ENCODE peak calls at places on chromosome 6, in nine cellular contexts. Q is naive thymus-derived CD4-positive, alpha-beta T cell; N is KG1; D is stimulated activated CD4-positive, alpha-beta T cell treated with anti-CD3 and anti-CD28 coated beads, Interleukin-4, amount 100 ng/mL, for 48 hours; J is Right ventricle myocardium superior; V is activated CD4-positive, alpha-beta T cell treated with anti-CD3 and anti-CD28 coated beads, Interleukin-2, amount 50 U/mL, for 24 hours; H is dorsolateral prefrontal cortex; O is occipital lobe; S is stimulated activated CD8-positive, alpha-beta memory T cell treated with anti-CD3 and anti-CD28 coated beads, Interleukin-7, amount 100 ng/mL, for 1 hour. U is an unnamed sample.

GRCh38 chr6:70673601-70674000 is 5.9 kb downstream of the SMAP1 start:
- DNase-seq in N (no peak), J (no peak), H (no peak), V (no peak), O (no peak), D (no peak), Q (no peak), S (no peak), U (no peak)

GRCh38 chr6:19664878-19665715 is 172.1 kb upstream of the ID4 start:
- DNase-seq in O (no peak), J (no peak), S (no peak), N (no peak), H (no peak), Q (no peak), V (no peak), D (no peak), U (no peak)

GRCh38 chr6:131135244-131136020 is at the start of gene AKAP7:
- DNase-seq in H (peak; percentile 71), O (peak; percentile 78), V (peak; percentile 25), J (peak; percentile 88), D (peak; percentile 54), S (peak; percentile 23), N (peak; percentile 33), Q (peak; percentile 63), U (peak; percentile 89)

GRCh38 chr6:102677225-102677624 is 1283.7 kb downstream of the GRIK2 start:
- DNase-seq in S (no peak), O (no peak), V (no peak), H (no peak), D (no peak), J (no peak), Q (no peak), N (no peak), U (no peak)

GRCh38 chr6:44682280-44682679 is 294.8 kb downstream of the CDC5L start:
- DNase-seq in S (no peak), V (no peak), N (no peak), O (no peak), D (no peak), H (no peak), J (no peak), Q (no peak), U (no peak)

GRCh38 chr6:31090275-31090972 is 22.0 kb downstream of the C6orf15 start:
- DNase-seq in S (no peak), D (no peak), Q (no peak), N (no peak), H (no peak), J (no peak), O (no peak), V (no peak), U (no peak)

GRCh38 chr6:25280617-25280990 is 1.4 kb downstream of the CARMIL1 start:
- DNase-seq in N (no peak), Q (peak; percentile 32), S (no peak), J (no peak), H (no peak), D (no peak), V (no peak), O (no peak), U (no peak)

GRCh38 chr6:136438445-136438844 is 111.8 kb downstream of the MAP7 start:
- DNase-seq in N (no peak), V (no peak), Q (no peak), D (no peak), H (no peak), J (no peak), S (no peak), O (no peak), U (no peak)

GRCh38 chr6:5175195-5175594 is 85.6 kb downstream of the LYRM4 start:
- DNase-seq in O (no peak), H (no peak), V (no peak), J (no peak), D (no peak), N (no peak), Q (no peak), S (no peak), U (no peak)

GRCh38 chr6:32944265-32944664 is 3.4 kb upstream of the HLA-DMB start:
- DNase-seq in O (no peak), J (peak; percentile 50), N (peak; percentile 53), V (peak; percentile 40), Q (peak; percentile 55), S (no peak), D (no peak), H (no peak), U (peak; percentile 35)

GRCh38 chr6:156731436-156731835 is 45.7 kb upstream of the ARID1B start:
- DNase-seq in Q (no peak), O (no peak), S (no peak), D (no peak), N (no peak), J (no peak), H (no peak), V (no peak), U (no peak)

GRCh38 chr6:23111984-23112383 is 542.6 kb downstream of the HDGFL1 start:
- DNase-seq in H (no peak), Q (no peak), V (no peak), S (no peak), O (no peak), J (no peak), D (no peak), N (no peak), U (no peak)

GRCh38 chr6:5012531-5012930 is 8.7 kb upstream of the RPP40 start:
- DNase-seq in S (no peak), N (no peak), J (no peak), H (no peak), Q (no peak), V (no peak), O (no peak), D (no peak), U (no peak)

GRCh38 chr6:169800668-169801395 is 49.4 kb downstream of the ERMARD start:
- DNase-seq in Q (no peak), N (no peak), D (no peak), O (peak; percentile 76), J (no peak), S (no peak), H (peak; percentile 76), V (no peak), U (no peak)

GRCh38 chr6:35562060-35562459 is 49.4 kb upstream of the TULP1 start:
- DNase-seq in N (no peak), O (no peak), H (no peak), V (no peak), J (no peak), Q (no peak), S (no peak), D (no peak), U (no peak)

GRCh38 chr6:55997223-55997874 is 122.0 kb upstream of the BMP5 start:
- DNase-seq in J (no peak), O (no peak), H (no peak), S (no peak), D (no peak), V (no peak), N (no peak), Q (no peak), U (no peak)

GRCh38 chr6:155031091-155031490 is 36.0 kb downstream of the TIAM2 start:
- DNase-seq in Q (no peak), D (no peak), O (no peak), H (no peak), J (no peak), S (no peak), N (no peak), V (no peak), U (no peak)

GRCh38 chr6:139373928-139374356 is 506 bp downstream of the CITED2 start:
- DNase-seq in H (no peak), D (no peak), J (peak; percentile 66), Q (no peak), S (no peak), O (no peak), N (no peak), V (no peak), U (no peak)

GRCh38 chr6:71556141-71556540 is 267.5 kb downstream of the OGFRL1 start:
- DNase-seq in Q (no peak), N (no peak), D (no peak), H (no peak), O (no peak), J (no peak), V (no peak), S (no peak), U (no peak)

GRCh38 chr6:83884523-83884922 is 25.0 kb downstream of the CYB5R4 start:
- DNase-seq in N (peak; percentile 13), Q (peak; percentile 51), S (no peak), H (no peak), O (no peak), V (no peak), J (no peak), D (no peak), U (no peak)

GRCh38 chr6:144543006-144543871 is 258.1 kb downstream of the UTRN start:
- DNase-seq in Q (no peak), D (no peak), S (no peak), V (no peak), O (no peak), J (no peak), H (no peak), N (peak; percentile 28), U (no peak)

GRCh38 chr6:28940294-28940858 is 16.6 kb upstream of the TRIM27 start:
- DNase-seq in O (peak; percentile 18), V (no peak), J (no peak), D (no peak), H (no peak), S (no peak), Q (no peak), N (peak; percentile 82), U (no peak)

GRCh38 chr6:90157441-90157840 is 139.2 kb downstream of the BACH2 start:
- DNase-seq in N (no peak), S (no peak), Q (no peak), V (no peak), O (no peak), J (no peak), D (no peak), H (no peak), U (no peak)

U was measured in left ventricle myocardium superior.